ENCODE peak calls at places on chromosomes 3 and 15, in eight cellular contexts. C is SJSA1; M is cardiac muscle cell; H is effector memory CD4-positive, alpha-beta T cell; Z is upper lobe of left lung; F is HCT116; P is NT2/D1; U is adipocyte. D is an unnamed sample. For H3K36me3, the result is how much of the 10 kb centered on the place peaks cover.

GRCh38 chr3:116045251-116045770 is 400.0 kb downstream of the LSAMP start:
- DNase-seq in Z (no peak), P (no peak), H (no peak), C (no peak), M (no peak), U (no peak), F (no peak), D (no peak)

GRCh38 chr15:34721802-34722795 is 32.7 kb downstream of the GJD2 start:
- DNase-seq in U (peak), P (peak), M (peak), C (peak), F (peak), Z (peak), H (no peak), D (peak)

GRCh38 chr15:78415284-78415683 is 22.7 kb upstream of the IREB2 start:
- DNase-seq in F (peak), P (no peak), U (peak), M (peak), Z (no peak), C (no peak), H (no peak), D (no peak)

GRCh38 chr3:194006102-194006501 is 129.8 kb upstream of the HES1 start:
- DNase-seq in F (no peak), C (no peak), P (no peak), H (no peak), U (no peak), Z (no peak), M (no peak), D (no peak)

GRCh38 chr3:170244566-170244965 is 22.3 kb downstream of the PRKCI start:
- DNase-seq in H (no peak), Z (no peak), F (no peak), C (no peak), M (no peak), P (no peak), U (no peak), D (no peak)

GRCh38 chr15:101381671-101382212 is 86.7 kb upstream of the SNRPA1 start:
- DNase-seq in P (no peak), Z (no peak), H (no peak), F (no peak), M (no peak), C (no peak), U (no peak), D (no peak)

GRCh38 chr15:83462026-83462425 is 14.9 kb downstream of the SH3GL3 start:
- DNase-seq in H (no peak), U (no peak), P (no peak), M (no peak), C (no peak), F (no peak), Z (no peak), D (no peak)

GRCh38 chr3:107206141-107206540 is 171.1 kb upstream of the CCDC54 start:
- DNase-seq in U (peak), H (no peak), C (peak), Z (no peak), M (peak), F (peak), P (peak), D (peak)

GRCh38 chr3:33749546-33750215 is 31.6 kb upstream of the CLASP2 start:
- DNase-seq in C (no peak), U (peak), F (no peak), H (no peak), M (no peak), Z (no peak), P (no peak), D (no peak)

GRCh38 chr15:35330921-35331320 is 215.0 kb downstream of the DPH6 start:
- DNase-seq in P (no peak), H (no peak), F (no peak), U (no peak), Z (no peak), C (no peak), M (no peak), D (no peak)

GRCh38 chr3:43872901-43873300 is 182.2 kb downstream of the ABHD5 start:
- DNase-seq in P (peak), F (no peak), M (no peak), Z (no peak), H (no peak), C (no peak), U (peak), D (peak)

GRCh38 chr3:177694316-177694715 is 497.0 kb upstream of the TBL1XR1 start:
- DNase-seq in M (no peak), P (no peak), H (no peak), U (peak), Z (no peak), F (no peak), C (peak), D (no peak)

GRCh38 chr3:22492342-22492741 is 710.8 kb upstream of the UBE2E2 start:
- DNase-seq in Z (no peak), M (no peak), U (no peak), P (no peak), H (no peak), F (no peak), C (no peak), D (no peak)

GRCh38 chr3:64349531-64349930 is 124.3 kb upstream of the PRICKLE2 start:
- DNase-seq in M (no peak), U (no peak), C (no peak), P (no peak), F (no peak), H (no peak), Z (no peak), D (no peak)

GRCh38 chr3:98602078-98602678 is 8.8 kb upstream of the CPOX start:
- DNase-seq in C (peak), M (peak), U (peak), P (no peak), H (no peak), F (peak), Z (no peak), D (peak)

GRCh38 chr3:181555681-181556080 is 156.0 kb upstream of the SOX2 start:
- DNase-seq in F (no peak), P (no peak), M (no peak), C (no peak), U (no peak), H (no peak), Z (no peak), D (no peak)

GRCh38 chr3:33063651-33064051 is 33.3 kb downstream of the GLB1 start:
- DNase-seq in Z (no peak), C (no peak), H (no peak), M (no peak), U (peak), P (no peak), F (no peak), D (no peak)

GRCh38 chr3:65888980-65889706 is 149.6 kb downstream of the MAGI1 start:
- DNase-seq in H (no peak), F (peak), U (peak), C (peak), Z (no peak), M (no peak), P (no peak), D (peak)

GRCh38 chr3:196962930-196963259 is 5.7 kb downstream of the PIGZ start:
- DNase-seq in H (no peak), U (no peak), M (no peak), Z (no peak), F (no peak), C (no peak), P (no peak), D (no peak)

GRCh38 chr3:89654031-89654430 is 546.6 kb downstream of the EPHA3 start:
- DNase-seq in F (no peak), H (no peak), U (no peak), C (no peak), P (no peak), Z (no peak), M (no peak), D (no peak)

GRCh38 chr3:186920301-186920700 is 10.0 kb upstream of the ST6GAL1 start:
- DNase-seq in C (no peak), F (no peak), P (no peak), Z (no peak), H (no peak), M (no peak), U (no peak), D (no peak)

GRCh38 chr3:185442031-185442430 is 56.8 kb downstream of the TMEM41A start:
- DNase-seq in F (no peak), P (no peak), H (no peak), C (no peak), Z (no peak), U (no peak), M (no peak), D (no peak)

GRCh38 chr15:40660686-40661085 is 34.3 kb upstream of the RAD51 start:
- DNase-seq in P (no peak), M (no peak), H (no peak), F (no peak), C (no peak), Z (no peak), U (no peak), D (no peak)
- H3K36me3 ChIP-seq in P (under half), M (under half), H (under half), F (under half), C (half or more), Z (under half), U (under half), D (under half)

GRCh38 chr15:88908697-88909621 is 4.2 kb downstream of the MFGE8 start:
- DNase-seq in U (no peak), Z (no peak), H (no peak), F (no peak), C (no peak), P (no peak), M (no peak), D (no peak)
- H3K36me3 ChIP-seq in U (half or more), Z (under half), H (under half), F (under half), C (half or more), P (half or more), M (under half), D (under half)

DNA sequence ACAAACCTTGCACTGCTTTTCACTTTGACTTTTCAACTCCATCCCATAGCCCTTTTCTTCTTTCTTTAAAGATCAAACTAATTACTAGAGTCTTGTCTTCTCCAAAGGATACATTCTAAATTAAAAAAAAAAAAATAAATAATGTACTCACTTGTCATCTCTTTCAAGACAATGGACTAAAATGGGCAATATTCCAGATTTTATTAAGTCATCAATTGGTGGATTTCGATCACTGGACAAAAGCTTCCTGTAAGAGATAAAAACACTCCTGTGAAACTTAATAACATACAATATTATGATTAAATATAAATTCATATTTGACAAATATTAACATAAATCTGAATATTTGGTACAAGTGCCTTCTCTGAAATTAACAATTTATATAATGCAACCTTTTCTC is 34.1 kb downstream of the KPNA4 start:
- DNase-seq in Z (no peak), P (no peak), C (no peak), U (no peak), M (no peak), F (no peak), H (no peak), D (no peak)
- H3K36me3 ChIP-seq in Z (under half), P (half or more), C (half or more), U (half or more), M (half or more), F (under half), H (under half), D (half or more)

GRCh38 chr3:127004641-127005397 is 21.9 kb downstream of the PLXNA1 start:
- DNase-seq in M (no peak), U (no peak), H (no peak), Z (peak), C (no peak), F (no peak), P (no peak), D (no peak)
- H3K36me3 ChIP-seq in M (under half), U (under half), H (under half), Z (under half), C (under half), F (under half), P (under half), D (under half)

GRCh38 chr3:38232701-38233100 is 32.9 kb upstream of the SLC22A13 start:
- DNase-seq in F (no peak), C (no peak), U (no peak), P (no peak), M (no peak), Z (no peak), H (no peak), D (no peak)

GRCh38 chr3:38224357-38224756 is 41.3 kb upstream of the SLC22A13 start:
- DNase-seq in P (no peak), Z (no peak), M (no peak), F (no peak), U (no peak), C (no peak), H (no peak), D (no peak)

GRCh38 chr3:38226273-38226672 is 39.3 kb upstream of the SLC22A13 start:
- DNase-seq in Z (no peak), P (no peak), M (no peak), H (no peak), F (no peak), U (peak), C (no peak), D (no peak)

GRCh38 chr3:38227989-38228388 is 37.6 kb upstream of the SLC22A13 start:
- DNase-seq in H (no peak), M (no peak), C (peak), F (no peak), P (no peak), Z (no peak), U (peak), D (no peak)

GRCh38 chr3:38229036-38229435 is 36.6 kb upstream of the SLC22A13 start:
- DNase-seq in H (no peak), C (no peak), P (no peak), U (peak), Z (no peak), F (no peak), M (no peak), D (no peak)
- H3K36me3 ChIP-seq in H (under half), C (half or more), P (under half), U (half or more), Z (under half), F (under half), M (under half), D (under half)

DNA sequence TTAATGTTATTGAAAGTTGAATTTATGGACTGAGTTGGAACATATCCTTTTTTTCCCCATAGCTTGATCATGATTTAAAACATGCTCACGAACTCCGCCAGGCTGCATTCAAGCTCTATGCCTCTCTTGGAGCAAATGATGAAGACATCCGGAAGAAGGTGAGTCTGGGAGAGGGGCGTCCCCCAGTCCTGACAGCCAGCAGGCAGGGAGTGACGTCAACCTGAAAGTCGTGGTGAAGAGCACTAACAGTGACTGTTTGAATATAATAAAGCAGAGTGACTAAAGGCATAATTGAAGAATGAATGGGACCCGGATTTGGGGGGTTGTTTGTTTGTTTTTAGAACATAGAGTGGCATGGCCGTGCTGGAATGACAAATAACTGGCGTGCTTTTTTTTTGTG is 57.9 kb downstream of the ARMC8 start:
- DNase-seq in C (no peak), Z (no peak), F (no peak), P (no peak), U (no peak), M (no peak), H (no peak), D (no peak)
- H3K36me3 ChIP-seq in C (under half), Z (under half), F (under half), P (half or more), U (half or more), M (under half), H (under half), D (under half)

GRCh38 chr3:14144423-14145075 is 19.7 kb downstream of the TMEM43 start:
- DNase-seq in F (peak), U (peak), P (peak), Z (no peak), M (peak), H (peak), C (peak), D (peak)
- H3K36me3 ChIP-seq in F (under half), U (half or more), P (half or more), Z (under half), M (under half), H (under half), C (half or more), D (under half)

DNA sequence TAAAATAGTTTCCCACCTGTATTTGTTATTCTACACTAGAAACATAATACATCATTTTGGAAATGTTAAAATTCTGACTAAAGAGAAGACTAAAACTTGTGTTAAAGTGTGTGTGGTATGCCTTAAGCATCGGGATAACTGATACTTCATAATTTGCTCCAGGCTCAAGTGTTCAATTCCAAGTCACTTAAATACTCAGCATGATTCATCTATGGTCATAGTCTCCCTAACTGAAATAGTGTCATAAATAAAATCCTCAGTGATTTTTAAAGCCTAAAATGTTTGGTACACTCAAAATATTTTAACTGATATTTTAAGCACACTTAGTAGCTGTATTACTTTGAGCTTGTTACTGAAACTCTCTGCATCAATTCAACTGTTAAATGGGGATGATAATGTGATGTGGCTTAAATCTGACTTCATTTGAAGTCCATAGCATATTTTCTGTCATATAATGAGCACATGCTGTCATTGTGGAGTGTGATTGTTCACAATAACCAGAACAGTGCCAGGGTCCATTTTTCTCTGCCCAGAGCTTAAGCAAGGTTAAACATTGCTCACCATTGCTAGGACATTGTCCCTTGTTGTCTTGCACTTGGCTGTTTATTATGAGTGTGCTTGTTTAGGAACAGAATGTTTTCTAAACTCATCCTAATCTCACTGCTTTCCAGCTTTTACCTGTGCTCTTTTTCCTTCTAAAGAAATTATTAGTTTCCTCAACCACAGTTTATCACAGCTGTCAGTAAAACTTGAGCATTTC is 122.2 kb downstream of the KLHL25 start:
- DNase-seq in P (no peak), C (no peak), H (no peak), M (no peak), F (no peak), Z (no peak), U (peak), D (no peak)
- H3K36me3 ChIP-seq in P (under half), C (half or more), H (under half), M (under half), F (under half), Z (under half), U (half or more), D (under half)

GRCh38 chr3:141915016-141915415 is 38.6 kb downstream of the ATP1B3 start:
- DNase-seq in C (no peak), F (no peak), H (no peak), M (no peak), U (peak), P (peak), Z (no peak), D (no peak)
- H3K36me3 ChIP-seq in C (half or more), F (under half), H (under half), M (under half), U (under half), P (half or more), Z (under half), D (under half)

D was measured in MG63.